ENCODE peak calls at places on chromosomes 1 and 21, in nine cellular contexts. N, T, B, G, Z, V, K, O and U are unnamed samples. For H3K36me3, the result is how much of the 10 kb centered on the place peaks cover.

GRCh38 chr1:87064981-87065380 is 150.5 kb downstream of the HS2ST1 start:
- DNase-seq in B (no peak), G (no peak), O (no peak), Z (no peak), V (no peak), K (no peak), N (no peak), T (no peak), U (no peak)

GRCh38 chr1:176557543-176558258 is 94.7 kb downstream of the PAPPA2 start:
- DNase-seq in Z (peak), N (no peak), G (no peak), V (no peak), K (no peak), T (no peak), O (no peak), B (no peak), U (no peak)

GRCh38 chr1:157110686-157111085 is 11.1 kb upstream of the ETV3L start:
- DNase-seq in K (no peak), Z (no peak), N (no peak), G (no peak), B (no peak), O (no peak), T (peak), V (no peak), U (no peak)

GRCh38 chr1:197173571-197174482 is 27.4 kb upstream of the ASPM start:
- DNase-seq in Z (no peak), B (peak), O (peak), K (no peak), N (peak), G (no peak), V (no peak), T (peak), U (no peak)

GRCh38 chr1:31830511-31830910 is 14.7 kb upstream of the SPOCD1 start:
- DNase-seq in T (peak), O (no peak), B (no peak), G (peak), Z (no peak), V (no peak), N (no peak), K (no peak), U (no peak)

GRCh38 chr1:14369526-14370213 is 228.8 kb upstream of the KAZN start:
- DNase-seq in V (no peak), N (no peak), Z (no peak), B (no peak), O (no peak), T (no peak), G (no peak), K (no peak), U (no peak)

GRCh38 chr1:43704838-43705237 is 2.5 kb upstream of the ST3GAL3 start:
- DNase-seq in T (no peak), O (no peak), K (no peak), N (peak), G (no peak), Z (no peak), B (no peak), V (no peak), U (peak)

GRCh38 chr1:202835548-202836072 is 24.9 kb downstream of the PCAT6 start:
- DNase-seq in V (no peak), K (no peak), G (no peak), B (no peak), O (no peak), N (no peak), T (peak), Z (no peak), U (no peak)

GRCh38 chr1:39132505-39133339 is 71.8 kb upstream of the MACF1 start:
- DNase-seq in B (peak), Z (peak), G (peak), V (no peak), O (peak), T (peak), N (peak), K (peak), U (no peak)

GRCh38 chr1:183180634-183181056 is 5.4 kb upstream of the LAMC2 start:
- DNase-seq in K (peak), O (peak), N (no peak), Z (peak), V (no peak), T (no peak), B (peak), G (no peak), U (peak)

GRCh38 chr1:169784102-169784501 is 10.6 kb downstream of the METTL18 start:
- DNase-seq in O (no peak), V (no peak), Z (no peak), B (no peak), K (no peak), N (no peak), G (no peak), T (no peak), U (no peak)

GRCh38 chr21:42537106-42537742 is 23.6 kb downstream of the SLC37A1 start:
- DNase-seq in Z (no peak), V (no peak), B (no peak), N (no peak), T (peak), O (peak), G (no peak), K (no peak), U (no peak)

GRCh38 chr21:42539342-42539741 is 25.7 kb downstream of the SLC37A1 start:
- DNase-seq in N (no peak), Z (no peak), O (peak), T (peak), B (no peak), K (no peak), G (peak), V (no peak), U (no peak)

GRCh38 chr21:42540396-42540795 is 26.7 kb downstream of the SLC37A1 start:
- DNase-seq in N (no peak), T (peak), V (no peak), Z (no peak), O (no peak), K (no peak), G (no peak), B (no peak), U (no peak)

GRCh38 chr21:42539931-42540343 is 26.3 kb downstream of the SLC37A1 start:
- DNase-seq in K (no peak), G (peak), T (peak), O (peak), B (no peak), N (no peak), Z (no peak), V (no peak), U (no peak)

GRCh38 chr21:42538479-42539275 is 25.0 kb downstream of the SLC37A1 start:
- DNase-seq in G (no peak), N (no peak), B (no peak), K (no peak), O (peak), Z (no peak), T (peak), V (no peak), U (no peak)
- TF ChIP-seq CTCF in G (no peak), N (no peak), B (no peak), K (no peak), O (no peak), Z (no peak), T (no peak), V (no peak), U (no peak)

GRCh38 chr1:226644541-226645176 is 94.4 kb downstream of the ITPKB start:
- DNase-seq in O (no peak), T (no peak), K (no peak), N (no peak), B (peak), G (no peak), Z (peak), V (no peak), U (no peak)
- H3K36me3 ChIP-seq in O (half or more), T (under half), K (under half), N (under half), B (under half), G (under half), Z (under half), V (under half), U (under half)

DNA sequence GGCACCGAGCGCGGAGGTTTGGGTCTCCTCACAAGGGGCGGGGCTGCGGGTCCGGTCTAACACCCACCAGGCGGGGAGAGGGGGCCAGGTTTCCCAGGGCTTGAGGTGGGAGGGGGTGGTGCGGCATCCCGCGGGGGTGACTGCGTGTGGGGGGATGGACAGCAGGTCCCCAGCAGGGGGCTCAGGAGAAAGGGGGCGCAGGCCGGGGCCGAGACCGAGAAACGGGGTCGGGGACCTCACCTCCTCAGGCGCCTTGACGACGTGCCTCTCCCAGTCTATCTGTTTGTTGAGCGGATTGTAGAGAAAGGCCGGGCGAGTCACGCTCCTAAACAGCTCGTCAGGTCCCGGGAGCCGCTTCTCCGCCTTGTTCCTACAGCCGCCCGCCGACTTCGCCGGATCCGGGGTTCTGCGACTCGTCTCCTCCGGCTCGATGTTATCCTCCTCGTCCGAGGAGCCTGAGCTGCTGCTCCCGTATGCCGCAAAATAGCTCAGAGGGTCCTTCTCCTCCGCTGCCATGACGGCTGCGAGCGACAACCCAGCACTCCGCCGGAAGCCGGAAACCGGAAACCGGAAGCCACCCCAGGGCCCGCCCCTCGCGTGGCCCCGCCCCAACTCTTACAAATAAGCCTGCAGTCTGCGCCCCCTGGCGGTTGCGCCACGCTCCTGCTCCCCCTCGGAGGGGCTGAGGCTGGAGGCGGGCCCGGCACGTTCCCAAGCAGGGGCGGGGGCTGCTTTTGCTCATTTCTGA is at the start of gene C1orf52:
- DNase-seq in B (peak), K (peak), O (peak), V (peak), Z (peak), N (peak), G (peak), T (peak), U (peak)
- TF ChIP-seq POLR2A in B (peak), K (peak), O (peak), V (peak), Z (peak), N (no peak), G (no peak), T (peak), U (no peak)

GRCh38 chr1:201538618-201539551 is at the start of gene NAV1:
- DNase-seq in G (peak), O (peak), N (peak), K (peak), B (peak), Z (peak), V (peak), T (peak), U (no peak)
- TF ChIP-seq CTCF in G (no peak), O (no peak), N (no peak), K (no peak), B (no peak), Z (no peak), V (no peak), T (no peak), U (no peak)

GRCh38 chr1:55593299-55593698 is 378.1 kb upstream of the USP24 start:
- DNase-seq in G (no peak), K (no peak), B (no peak), T (no peak), O (no peak), N (no peak), V (no peak), Z (no peak), U (no peak)

GRCh38 chr1:55589656-55590297 is 374.6 kb upstream of the USP24 start:
- DNase-seq in Z (no peak), K (no peak), O (no peak), N (no peak), G (no peak), V (no peak), T (no peak), B (no peak), U (no peak)

GRCh38 chr1:55592122-55592521 is 377.0 kb upstream of the USP24 start:
- DNase-seq in Z (no peak), B (no peak), V (no peak), G (no peak), O (no peak), T (no peak), K (no peak), N (no peak), U (no peak)

GRCh38 chr1:55600243-55600642 is 385.1 kb upstream of the USP24 start:
- DNase-seq in V (no peak), G (no peak), Z (no peak), N (no peak), K (no peak), B (no peak), T (no peak), O (no peak), U (no peak)

GRCh38 chr1:55594701-55595100 is 379.5 kb upstream of the USP24 start:
- DNase-seq in V (no peak), Z (no peak), B (no peak), N (no peak), T (no peak), G (no peak), K (no peak), O (no peak), U (no peak)
- H3K36me3 ChIP-seq in V (under half), Z (under half), B (under half), N (under half), T (under half), G (under half), K (under half), O (under half), U (under half)

GRCh38 chr21:14383596-14384210 is 757 bp upstream of the HSPA13 start:
- DNase-seq in T (no peak), B (peak), Z (no peak), G (no peak), O (no peak), V (no peak), K (no peak), N (peak), U (peak)
- TF ChIP-seq POLR2A in T (no peak), B (no peak), Z (no peak), G (no peak), O (no peak), V (no peak), K (no peak), N (peak), U (no peak)